ENCODE peak calls at places on chromosomes 16 and 17, in four cellular contexts. One of them, this sample, is unnamed. For H3K4me1, the result is how much of the 10 kb centered on the place peaks cover.

GRCh38 chr17:17041018-17041521 is 1.2 kb upstream of the MPRIP start:
- DNase-seq in CD8-positive, alpha-beta T cell: no peak
- DNase-seq in upper lobe of right lung: peak
- DNase-seq in A673: peak
- DNase-seq in this sample: no peak

GRCh38 chr16:11232852-11233726 is 22.9 kb downstream of the SOCS1 start:
- DNase-seq in CD8-positive, alpha-beta T cell: peak
- DNase-seq in upper lobe of right lung: peak
- DNase-seq in A673: no peak
- DNase-seq in this sample: peak

GRCh38 chr16:87744750-87745514 is 20.9 kb downstream of the KLHDC4 start:
- DNase-seq in CD8-positive, alpha-beta T cell: no peak
- DNase-seq in upper lobe of right lung: no peak
- DNase-seq in A673: no peak
- DNase-seq in this sample: no peak

GRCh38 chr17:44556114-44556853 is 1.0 kb upstream of the FZD2 start:
- DNase-seq in CD8-positive, alpha-beta T cell: peak
- DNase-seq in upper lobe of right lung: no peak
- DNase-seq in A673: peak
- DNase-seq in this sample: peak

GRCh38 chr17:57412520-57413096 is 156.3 kb downstream of the MSI2 start:
- DNase-seq in CD8-positive, alpha-beta T cell: no peak
- DNase-seq in upper lobe of right lung: no peak
- DNase-seq in A673: no peak
- DNase-seq in this sample: no peak

GRCh38 chr16:11609474-11610120 is 22.9 kb upstream of the LITAF start:
- DNase-seq in CD8-positive, alpha-beta T cell: no peak
- DNase-seq in upper lobe of right lung: no peak
- DNase-seq in A673: no peak
- DNase-seq in this sample: no peak

GRCh38 chr16:85086347-85087291 is 25.7 kb downstream of the CIBAR2 start:
- DNase-seq in CD8-positive, alpha-beta T cell: peak
- DNase-seq in upper lobe of right lung: peak
- DNase-seq in A673: peak
- DNase-seq in this sample: peak

GRCh38 chr16:11996433-11997174 is 20.1 kb downstream of the SNX29 start:
- DNase-seq in CD8-positive, alpha-beta T cell: no peak
- DNase-seq in upper lobe of right lung: no peak
- DNase-seq in A673: no peak
- DNase-seq in this sample: no peak

GRCh38 chr16:12009462-12009861 is 32.9 kb downstream of the SNX29 start:
- DNase-seq in CD8-positive, alpha-beta T cell: peak
- DNase-seq in upper lobe of right lung: no peak
- DNase-seq in A673: no peak
- DNase-seq in this sample: no peak

GRCh38 chr16:27111486-27111885 is 44.8 kb downstream of the C16orf82 start:
- DNase-seq in CD8-positive, alpha-beta T cell: no peak
- DNase-seq in upper lobe of right lung: no peak
- DNase-seq in A673: no peak
- DNase-seq in this sample: no peak

GRCh38 chr17:17693253-17693954 is 12.1 kb downstream of the RAI1 start:
- DNase-seq in CD8-positive, alpha-beta T cell: no peak
- DNase-seq in upper lobe of right lung: peak
- DNase-seq in A673: peak
- DNase-seq in this sample: no peak

GRCh38 chr16:65122974-65123845 is 1.3 kb upstream of the CDH11 start:
- DNase-seq in CD8-positive, alpha-beta T cell: no peak
- DNase-seq in upper lobe of right lung: peak
- DNase-seq in A673: peak
- DNase-seq in this sample: no peak

GRCh38 chr17:1169913-1170312 is 9.9 kb downstream of the ABR start:
- DNase-seq in CD8-positive, alpha-beta T cell: no peak
- DNase-seq in upper lobe of right lung: no peak
- DNase-seq in A673: no peak
- DNase-seq in this sample: no peak

GRCh38 chr16:57823836-57824235 is 21.5 kb upstream of the KIFC3 start:
- DNase-seq in CD8-positive, alpha-beta T cell: no peak
- DNase-seq in upper lobe of right lung: no peak
- DNase-seq in A673: no peak
- DNase-seq in this sample: no peak

GRCh38 chr16:57519796-57520360 is 16.5 kb downstream of the CCDC102A start:
- DNase-seq in CD8-positive, alpha-beta T cell: peak
- DNase-seq in upper lobe of right lung: peak
- DNase-seq in A673: peak
- DNase-seq in this sample: peak

GRCh38 chr17:48043171-48043570 is 5.0 kb upstream of the NFE2L1 start:
- DNase-seq in CD8-positive, alpha-beta T cell: no peak
- DNase-seq in upper lobe of right lung: no peak
- DNase-seq in A673: peak
- DNase-seq in this sample: no peak

GRCh38 chr17:50893183-50893993 is 27.2 kb upstream of the TOB1 start:
- DNase-seq in CD8-positive, alpha-beta T cell: no peak
- DNase-seq in upper lobe of right lung: no peak
- DNase-seq in A673: peak
- DNase-seq in this sample: no peak

GRCh38 chr16:88768041-88768876 is 16.8 kb downstream of the PIEZO1 start:
- DNase-seq in CD8-positive, alpha-beta T cell: no peak
- DNase-seq in upper lobe of right lung: peak
- DNase-seq in A673: no peak
- DNase-seq in this sample: no peak

GRCh38 chr17:74445156-74445555 is 13.3 kb downstream of the GPRC5C start:
- DNase-seq in CD8-positive, alpha-beta T cell: no peak
- DNase-seq in upper lobe of right lung: no peak
- DNase-seq in A673: no peak
- DNase-seq in this sample: no peak
- H3K4me1 ChIP-seq in CD8-positive, alpha-beta T cell: under half
- H3K4me1 ChIP-seq in upper lobe of right lung: half or more
- H3K4me1 ChIP-seq in A673: under half
- H3K4me1 ChIP-seq in this sample: under half

GRCh38 chr17:9646556-9646905 is 1.2 kb downstream of the USP43 start:
- DNase-seq in CD8-positive, alpha-beta T cell: no peak
- DNase-seq in upper lobe of right lung: no peak
- DNase-seq in A673: no peak
- DNase-seq in this sample: no peak
- H3K4me3 ChIP-seq in CD8-positive, alpha-beta T cell: no peak
- H3K4me3 ChIP-seq in upper lobe of right lung: peak
- H3K4me3 ChIP-seq in A673: no peak
- H3K4me3 ChIP-seq in this sample: no peak

GRCh38 chr16:28497386-28497785 is 2.9 kb downstream of the APOBR start:
- DNase-seq in CD8-positive, alpha-beta T cell: no peak
- DNase-seq in upper lobe of right lung: no peak
- DNase-seq in A673: no peak
- DNase-seq in this sample: no peak

GRCh38 chr16:28498666-28499065 is 4.2 kb downstream of the APOBR start:
- DNase-seq in CD8-positive, alpha-beta T cell: no peak
- DNase-seq in upper lobe of right lung: no peak
- DNase-seq in A673: no peak
- DNase-seq in this sample: no peak

GRCh38 chr16:28499854-28500253 is 5.4 kb downstream of the APOBR start:
- DNase-seq in CD8-positive, alpha-beta T cell: no peak
- DNase-seq in upper lobe of right lung: no peak
- DNase-seq in A673: no peak
- DNase-seq in this sample: no peak

GRCh38 chr16:28496844-28497243 is 2.4 kb downstream of the APOBR start:
- DNase-seq in CD8-positive, alpha-beta T cell: no peak
- DNase-seq in upper lobe of right lung: no peak
- DNase-seq in A673: no peak
- DNase-seq in this sample: no peak

DNA sequence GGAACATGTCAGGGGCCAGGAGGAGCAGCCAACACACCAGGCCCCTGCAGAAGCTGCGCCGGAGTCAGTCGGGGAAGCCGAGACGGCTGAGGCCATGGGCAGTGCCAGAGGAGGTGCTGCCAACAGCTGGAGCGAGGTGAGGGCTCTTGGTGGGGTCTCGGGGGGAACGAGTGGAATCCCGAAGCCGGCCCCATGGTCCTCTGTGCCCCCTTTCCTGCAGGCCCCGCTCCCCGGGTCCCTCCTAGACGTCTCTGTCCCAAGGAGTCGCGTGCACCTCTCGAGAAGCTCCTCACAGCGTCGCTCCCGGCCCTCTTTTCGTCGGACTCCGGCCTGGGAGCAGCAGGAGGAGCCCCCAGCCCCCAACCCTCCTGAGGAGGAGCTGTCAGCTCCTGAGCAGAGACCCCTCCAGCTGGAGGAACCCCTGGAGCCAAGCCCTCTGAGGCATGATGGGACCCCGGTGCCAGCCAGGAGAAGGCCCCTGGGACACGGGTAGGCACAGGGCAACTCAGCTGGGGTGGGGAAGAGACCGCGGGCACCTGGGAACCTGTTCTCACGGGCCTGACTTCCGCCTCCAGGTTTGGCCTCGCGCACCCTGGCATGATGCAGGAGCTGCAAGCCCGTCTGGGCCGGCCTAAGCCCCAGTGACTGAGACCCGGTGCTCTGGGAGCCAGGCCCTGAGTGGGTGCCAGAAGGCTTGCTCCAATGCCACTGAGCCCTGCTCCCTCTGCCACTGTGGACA is 3.6 kb downstream of the APOBR start:
- DNase-seq in CD8-positive, alpha-beta T cell: no peak
- DNase-seq in upper lobe of right lung: no peak
- DNase-seq in A673: no peak
- DNase-seq in this sample: no peak
- H3K27ac ChIP-seq in CD8-positive, alpha-beta T cell: no peak
- H3K27ac ChIP-seq in upper lobe of right lung: no peak
- H3K27ac ChIP-seq in A673: no peak
- H3K27ac ChIP-seq in this sample: no peak

GRCh38 chr16:69324585-69325253 is 5.7 kb downstream of the PDF start:
- DNase-seq in CD8-positive, alpha-beta T cell: no peak
- DNase-seq in upper lobe of right lung: no peak
- DNase-seq in A673: no peak
- DNase-seq in this sample: no peak

GRCh38 chr16:69325784-69326171 is 4.6 kb downstream of the PDF start:
- DNase-seq in CD8-positive, alpha-beta T cell: no peak
- DNase-seq in upper lobe of right lung: no peak
- DNase-seq in A673: no peak
- DNase-seq in this sample: no peak

GRCh38 chr16:69324013-69324531 is 6.3 kb downstream of the PDF start:
- DNase-seq in CD8-positive, alpha-beta T cell: no peak
- DNase-seq in upper lobe of right lung: peak
- DNase-seq in A673: no peak
- DNase-seq in this sample: no peak

GRCh38 chr16:69327585-69328310 is 2.6 kb downstream of the PDF start:
- DNase-seq in CD8-positive, alpha-beta T cell: no peak
- DNase-seq in upper lobe of right lung: no peak
- DNase-seq in A673: no peak
- DNase-seq in this sample: no peak

DNA sequence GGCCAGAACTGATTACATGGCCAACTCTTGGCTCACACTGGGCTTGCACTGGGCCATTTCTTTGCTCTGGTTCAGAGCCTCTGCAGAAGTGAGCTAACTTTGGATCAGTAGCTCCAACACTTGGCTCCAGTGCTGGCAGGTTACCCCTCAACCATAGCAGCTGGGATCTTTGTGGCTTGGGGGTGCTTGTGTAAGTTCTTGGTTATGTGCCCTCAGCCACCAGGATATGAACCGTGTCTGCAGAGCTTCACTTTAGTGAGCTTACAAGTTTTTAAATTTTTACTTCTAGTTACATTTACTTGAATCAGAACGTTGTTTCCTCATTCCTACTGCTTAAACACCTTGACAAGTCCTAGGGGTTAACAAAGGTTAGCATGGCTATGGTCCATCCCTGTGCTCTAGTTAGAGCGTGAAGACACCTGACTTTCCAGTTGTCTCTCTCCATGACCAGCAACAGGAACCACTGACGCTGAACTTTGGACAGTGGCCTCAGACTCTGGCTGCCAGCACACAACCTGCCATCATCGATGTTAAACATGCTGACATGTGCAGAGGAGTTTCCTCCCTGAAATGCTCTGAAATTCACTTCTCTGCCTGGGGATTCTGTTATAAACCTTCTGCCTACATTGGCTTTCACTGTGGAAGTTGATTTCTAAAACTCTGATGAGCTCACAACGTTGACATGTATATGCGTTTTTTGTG is 4.1 kb downstream of the PDF start:
- DNase-seq in CD8-positive, alpha-beta T cell: no peak
- DNase-seq in upper lobe of right lung: no peak
- DNase-seq in A673: no peak
- DNase-seq in this sample: no peak
- H3K4me1 ChIP-seq in CD8-positive, alpha-beta T cell: under half
- H3K4me1 ChIP-seq in upper lobe of right lung: under half
- H3K4me1 ChIP-seq in A673: under half
- H3K4me1 ChIP-seq in this sample: under half

GRCh38 chr17:36600936-36601302 is 464 bp upstream of the MRM1 start:
- DNase-seq in CD8-positive, alpha-beta T cell: no peak
- DNase-seq in upper lobe of right lung: no peak
- DNase-seq in A673: no peak
- DNase-seq in this sample: peak

GRCh38 chr17:36599546-36600250 is 1.7 kb upstream of the MRM1 start:
- DNase-seq in CD8-positive, alpha-beta T cell: no peak
- DNase-seq in upper lobe of right lung: peak
- DNase-seq in A673: no peak
- DNase-seq in this sample: no peak

GRCh38 chr17:36601303-36602029 is at the start of gene MRM1:
- DNase-seq in CD8-positive, alpha-beta T cell: peak
- DNase-seq in upper lobe of right lung: peak
- DNase-seq in A673: peak
- DNase-seq in this sample: peak

GRCh38 chr17:36598951-36599401 is 2.4 kb upstream of the MRM1 start:
- DNase-seq in CD8-positive, alpha-beta T cell: no peak
- DNase-seq in upper lobe of right lung: peak
- DNase-seq in A673: no peak
- DNase-seq in this sample: no peak

GRCh38 chr17:36600477-36600876 is 906 bp upstream of the MRM1 start:
- DNase-seq in CD8-positive, alpha-beta T cell: no peak
- DNase-seq in upper lobe of right lung: peak
- DNase-seq in A673: no peak
- DNase-seq in this sample: no peak
- H3K4me3 ChIP-seq in CD8-positive, alpha-beta T cell: no peak
- H3K4me3 ChIP-seq in upper lobe of right lung: peak
- H3K4me3 ChIP-seq in A673: no peak
- H3K4me3 ChIP-seq in this sample: peak

DNA sequence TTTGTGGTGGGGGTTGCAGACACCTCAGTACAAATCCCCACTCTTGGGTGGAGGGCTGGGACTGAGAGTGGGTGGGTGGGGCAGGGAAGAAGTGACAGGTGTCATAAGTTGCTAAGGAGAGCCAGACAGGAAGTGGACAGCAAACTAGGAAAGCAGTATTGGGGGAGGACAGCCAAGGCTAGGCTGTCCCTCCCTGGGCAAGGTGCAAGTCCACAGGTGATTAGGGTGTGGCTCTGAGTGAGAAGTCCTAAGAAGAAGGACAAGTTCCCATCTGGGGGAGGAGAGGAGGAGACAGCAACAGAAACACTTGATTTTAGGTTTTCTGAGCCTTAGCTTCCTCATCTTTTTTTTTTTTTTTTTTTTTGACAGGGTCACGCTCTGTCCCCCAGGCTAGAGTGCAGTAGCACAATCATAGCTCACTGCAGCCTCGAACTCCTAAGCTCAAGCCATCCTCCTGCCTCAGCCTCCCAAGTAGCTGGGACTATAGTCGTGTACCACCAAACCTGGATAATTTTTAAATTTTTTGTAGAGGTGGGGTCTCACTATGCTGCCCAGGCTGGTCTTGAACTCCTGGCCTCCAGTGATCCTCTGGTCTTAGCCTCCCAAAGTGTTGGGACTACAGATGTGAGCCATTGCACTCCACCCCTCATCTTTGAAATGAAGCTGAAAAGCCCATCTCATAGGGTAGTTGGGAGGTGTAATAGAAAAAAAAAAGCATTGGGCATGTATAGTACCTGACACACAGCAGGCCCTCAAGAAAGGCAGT is 2.5 kb downstream of the MAPK3 start:
- DNase-seq in CD8-positive, alpha-beta T cell: no peak
- DNase-seq in upper lobe of right lung: no peak
- DNase-seq in A673: no peak
- DNase-seq in this sample: no peak
- H3K27ac ChIP-seq in CD8-positive, alpha-beta T cell: no peak
- H3K27ac ChIP-seq in upper lobe of right lung: peak
- H3K27ac ChIP-seq in A673: no peak
- H3K27ac ChIP-seq in this sample: no peak